ENCODE peak calls at places on chromosomes 2 and 18, in eight cellular contexts. Q is heart left ventricle, V is kidney epithelial cell, D is tibial artery, I is fibroblast of lung, O is bronchial epithelial cell, R is uterus, Z is body of pancreas. K is an unnamed sample.
A peak's percentile ranks its signal among the peaks of the same experiment; 100 is the strongest.

GRCh38 chr2:44016282-44016681 is 20.5 kb upstream of the LRPPRC start:
- DNase-seq in Q (peak; percentile 34), R (no peak), I (peak; percentile 52), O (peak; percentile 42), Z (peak; percentile 43), V (peak; percentile 19), D (no peak), K (no peak)

GRCh38 chr2:226117506-226118065 is 682.0 kb downstream of the IRS1 start:
- DNase-seq in R (no peak), Q (no peak), Z (no peak), I (peak; percentile 36), O (no peak), V (no peak), D (no peak), K (no peak)

GRCh38 chr2:221060335-221060734 is 511.8 kb downstream of the EPHA4 start:
- DNase-seq in V (no peak), R (no peak), Z (no peak), D (no peak), Q (no peak), I (peak; percentile 31), O (no peak), K (no peak)

GRCh38 chr2:26724004-26724750 is 31.7 kb downstream of the KCNK3 start:
- DNase-seq in I (peak; percentile 94), V (no peak), R (peak; percentile 36), O (peak; percentile 65), Q (peak; percentile 93), D (peak; percentile 94), Z (peak; percentile 78), K (no peak)

GRCh38 chr2:171811229-171811628 is 82.8 kb downstream of the SLC25A12 start:
- DNase-seq in R (no peak), I (peak; percentile 62), Q (no peak), V (no peak), Z (no peak), O (peak; percentile 65), D (no peak), K (no peak)

GRCh38 chr2:239275037-239275685 is 125.7 kb downstream of the HDAC4 start:
- DNase-seq in R (peak; percentile 65), Q (peak; percentile 90), O (peak; percentile 82), V (peak; percentile 91), D (peak; percentile 96), Z (peak; percentile 30), I (peak; percentile 98), K (peak; percentile 63)

GRCh38 chr2:225337183-225337582 is 62.3 kb upstream of the NYAP2 start:
- DNase-seq in O (peak; percentile 34), R (no peak), Z (no peak), D (no peak), I (peak; percentile 33), V (peak; percentile 78), Q (no peak), K (no peak)

GRCh38 chr2:37344453-37345361 is at the start of gene QPCT:
- DNase-seq in Z (peak; percentile 26), V (no peak), O (peak; percentile 20), R (peak; percentile 73), Q (peak; percentile 56), I (peak; percentile 11), D (peak; percentile 77), K (peak; percentile 36)

GRCh38 chr2:67581751-67582150 is 184.6 kb downstream of the ETAA1 start:
- DNase-seq in O (no peak), D (no peak), Q (no peak), V (no peak), Z (no peak), R (no peak), I (no peak), K (no peak)

GRCh38 chr2:38187416-38188127 is 111.6 kb upstream of the CYP1B1 start:
- DNase-seq in D (peak; percentile 89), R (peak; percentile 95), V (peak; percentile 26), Z (peak; percentile 18), Q (peak; percentile 73), O (peak; percentile 90), I (peak; percentile 98), K (no peak)

GRCh38 chr2:73896362-73897239 is 3.8 kb downstream of the ACTG2 start:
- DNase-seq in I (peak; percentile 88), V (peak; percentile 21), Q (no peak), D (no peak), O (no peak), R (no peak), Z (no peak), K (no peak)

GRCh38 chr18:50151876-50152275 is 43.1 kb downstream of the MYO5B start:
- DNase-seq in I (no peak), D (no peak), Q (no peak), V (no peak), O (peak; percentile 82), R (no peak), Z (no peak), K (no peak)

GRCh38 chr2:59249441-59250330 is 1008.6 kb upstream of the FANCL start:
- DNase-seq in D (no peak), V (peak; percentile 0), R (no peak), O (no peak), I (no peak), Q (no peak), Z (no peak), K (no peak)

GRCh38 chr2:16962459-16962858 is 296.8 kb upstream of the CYRIA start:
- DNase-seq in R (no peak), V (no peak), D (no peak), O (no peak), Z (no peak), Q (no peak), I (no peak), K (no peak)

GRCh38 chr2:198314559-198315153 is 510.3 kb downstream of the PLCL1 start:
- DNase-seq in Q (no peak), R (no peak), I (peak; percentile 81), Z (no peak), V (no peak), D (no peak), O (peak; percentile 48), K (no peak)

GRCh38 chr2:126614529-126615279 is 41.3 kb upstream of the GYPC start:
- DNase-seq in D (no peak), Q (no peak), O (no peak), I (peak; percentile 9), V (no peak), Z (no peak), R (no peak), K (no peak)

GRCh38 chr2:85930129-85931124 is 41.6 kb upstream of the ST3GAL5 start:
- DNase-seq in D (no peak), O (peak; percentile 71), Z (no peak), V (no peak), R (no peak), I (no peak), Q (no peak), K (no peak)

GRCh38 chr18:23776306-23776705 is 87.1 kb downstream of the LAMA3 start:
- DNase-seq in O (no peak), D (no peak), I (no peak), Q (no peak), Z (no peak), V (no peak), R (no peak), K (no peak)

GRCh38 chr2:43939695-43940094 is 56.1 kb downstream of the LRPPRC start:
- DNase-seq in Q (no peak), O (no peak), V (no peak), D (no peak), Z (no peak), R (no peak), I (no peak), K (no peak)

GRCh38 chr18:10270160-10270571 is 184.3 kb upstream of the APCDD1 start:
- DNase-seq in V (no peak), R (peak; percentile 61), D (peak; percentile 80), Z (peak; percentile 38), O (no peak), Q (peak; percentile 59), I (peak; percentile 18), K (no peak)

GRCh38 chr2:20157606-20157970 is 67.3 kb downstream of the SDC1 start:
- DNase-seq in I (no peak), O (no peak), V (no peak), D (no peak), Z (no peak), Q (no peak), R (no peak), K (no peak)

GRCh38 chr2:20159411-20159810 is 65.5 kb downstream of the SDC1 start:
- DNase-seq in D (no peak), Z (no peak), O (no peak), V (no peak), Q (no peak), I (no peak), R (no peak), K (no peak)

GRCh38 chr2:20156051-20156730 is 68.7 kb downstream of the SDC1 start:
- DNase-seq in I (no peak), Q (no peak), Z (no peak), O (no peak), D (no peak), V (no peak), R (no peak), K (no peak)

GRCh38 chr2:20153131-20153851 is 71.6 kb downstream of the SDC1 start:
- DNase-seq in Q (no peak), D (no peak), V (no peak), Z (peak; percentile 2), I (no peak), O (peak; percentile 78), R (no peak), K (no peak)

GRCh38 chr2:20156826-20157605 is 67.9 kb downstream of the SDC1 start:
- DNase-seq in V (no peak), R (no peak), Q (no peak), Z (peak; percentile 8), O (no peak), D (no peak), I (no peak), K (no peak)
- H3K4me3 ChIP-seq in V (no peak overlapping the region), R (no peak overlapping the region), Q (no peak overlapping the region), Z (no peak overlapping the region), O (no peak overlapping the region), D (no peak overlapping the region), I (no peak overlapping the region), K (no peak overlapping the region)

GRCh38 chr2:169571571-169571970 is 2.1 kb downstream of the FASTKD1 start:
- DNase-seq in R (no peak), D (no peak), Z (no peak), V (no peak), Q (no peak), O (no peak), I (no peak), K (no peak)
- H3K4me3 ChIP-seq in R (no peak overlapping the region), D (no peak overlapping the region), Z (no peak overlapping the region), V (no peak overlapping the region), Q (no peak overlapping the region), O (no peak overlapping the region), I (no peak overlapping the region), K (peak overlapping the region; percentile 66)

DNA sequence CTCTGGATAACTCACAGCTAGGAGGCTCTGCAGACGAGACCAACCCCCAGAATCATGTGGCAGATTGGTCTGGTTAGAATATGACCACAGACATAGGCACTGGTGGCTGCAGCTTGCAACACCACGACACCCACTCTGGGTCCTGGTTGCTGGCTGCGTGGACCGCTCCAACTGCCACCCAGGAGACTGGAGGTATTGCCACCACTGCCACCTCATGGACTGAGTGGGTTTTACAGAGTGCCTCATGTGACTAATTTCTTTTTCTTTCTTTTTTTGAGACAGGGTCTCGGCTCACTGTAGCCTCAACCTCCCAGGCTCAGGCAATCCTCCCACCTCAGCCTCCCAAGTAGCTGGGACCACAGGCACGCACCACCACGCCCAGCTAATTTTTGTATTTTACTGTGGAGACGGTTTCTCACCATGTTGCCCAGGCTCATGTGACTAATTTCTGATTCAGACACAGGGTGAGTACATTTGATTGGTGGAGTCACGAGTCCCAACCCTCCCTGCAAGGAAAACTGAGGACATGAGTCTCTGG is 29.9 kb upstream of the NT5DC4 start:
- DNase-seq in O (peak; percentile 86), V (no peak), I (peak; percentile 48), R (peak; percentile 29), Z (peak; percentile 69), Q (peak; percentile 59), D (peak; percentile 79), K (peak; percentile 58)
- H3K4me3 ChIP-seq in O (no peak overlapping the region), V (no peak overlapping the region), I (no peak overlapping the region), R (no peak overlapping the region), Z (no peak overlapping the region), Q (no peak overlapping the region), D (no peak overlapping the region), K (no peak overlapping the region)

GRCh38 chr2:84879595-84880394 is 1.1 kb downstream of the TRABD2A start:
- DNase-seq in R (no peak), Q (no peak), V (no peak), D (no peak), I (no peak), Z (no peak), O (no peak), K (peak; percentile 45)
- H3K4me3 ChIP-seq in R (no peak overlapping the region), Q (peak overlapping the region; percentile 54), V (peak overlapping the region; percentile 34), D (peak overlapping the region; percentile 48), I (peak overlapping the region; percentile 80), Z (no peak overlapping the region), O (no peak overlapping the region), K (peak overlapping the region; percentile 50)

K was measured in GM06990.